ENCODE peak calls at places on chromosomes 3 and 15, in nine cellular contexts. I is breast epithelium; M is cardiac muscle cell; P is gastrocnemius medialis; G is neuronal stem cell; Z is SJSA1; T is naive thymus-derived CD4-positive, alpha-beta T cell; S is body of pancreas; W is fibroblast of lung. X is an unnamed sample. For H3K36me3, the result is how much of the 10 kb centered on the place peaks cover.

GRCh38 chr3:43217633-43218032 is 68.7 kb upstream of the SNRK start:
- DNase-seq in P (no peak), I (no peak), Z (no peak), W (no peak), G (no peak), T (no peak), S (no peak), M (no peak), X (no peak)

GRCh38 chr3:124836448-124836847 is 50.7 kb downstream of the ITGB5 start:
- DNase-seq in G (no peak), T (no peak), M (no peak), W (no peak), I (no peak), S (no peak), Z (no peak), P (no peak), X (no peak)

GRCh38 chr3:45182915-45183881 is 37.0 kb upstream of the CDCP1 start:
- DNase-seq in T (no peak), G (no peak), M (no peak), Z (peak), W (peak), P (peak), S (peak), I (peak), X (peak)

GRCh38 chr15:26864664-26865191 is 2.1 kb upstream of the GABRA5 start:
- DNase-seq in W (peak), P (no peak), Z (peak), G (peak), S (peak), T (no peak), I (no peak), M (peak), X (peak)

GRCh38 chr3:158659454-158660237 is 12.8 kb downstream of the LXN start:
- DNase-seq in I (no peak), G (peak), T (no peak), S (peak), W (peak), M (peak), Z (peak), P (peak), X (peak)

GRCh38 chr3:69182588-69183299 is 60.3 kb upstream of the LMOD3 start:
- DNase-seq in S (no peak), Z (peak), I (no peak), T (no peak), M (no peak), G (no peak), P (no peak), W (peak), X (no peak)

GRCh38 chr15:71052356-71052755 is 62.9 kb upstream of the THSD4 start:
- DNase-seq in I (no peak), P (no peak), T (no peak), Z (no peak), G (no peak), W (peak), S (no peak), M (no peak), X (no peak)

GRCh38 chr3:125331243-125331642 is 43.9 kb downstream of the ZNF148 start:
- DNase-seq in G (no peak), S (no peak), T (no peak), I (no peak), Z (no peak), M (no peak), W (peak), P (no peak), X (no peak)

GRCh38 chr15:86316216-86316615 is 236.5 kb downstream of the AGBL1 start:
- DNase-seq in M (no peak), T (no peak), P (no peak), I (no peak), S (no peak), Z (no peak), G (no peak), W (no peak), X (no peak)

GRCh38 chr15:56411122-56411749 is 46.0 kb downstream of the TEX9 start:
- DNase-seq in S (no peak), W (peak), T (no peak), M (no peak), Z (no peak), I (no peak), G (no peak), P (no peak), X (no peak)

GRCh38 chr3:42544492-42545283 is 37.1 kb downstream of the SEC22C start:
- DNase-seq in I (peak), S (peak), M (peak), P (peak), W (no peak), T (no peak), G (no peak), Z (no peak), X (no peak)

DNA sequence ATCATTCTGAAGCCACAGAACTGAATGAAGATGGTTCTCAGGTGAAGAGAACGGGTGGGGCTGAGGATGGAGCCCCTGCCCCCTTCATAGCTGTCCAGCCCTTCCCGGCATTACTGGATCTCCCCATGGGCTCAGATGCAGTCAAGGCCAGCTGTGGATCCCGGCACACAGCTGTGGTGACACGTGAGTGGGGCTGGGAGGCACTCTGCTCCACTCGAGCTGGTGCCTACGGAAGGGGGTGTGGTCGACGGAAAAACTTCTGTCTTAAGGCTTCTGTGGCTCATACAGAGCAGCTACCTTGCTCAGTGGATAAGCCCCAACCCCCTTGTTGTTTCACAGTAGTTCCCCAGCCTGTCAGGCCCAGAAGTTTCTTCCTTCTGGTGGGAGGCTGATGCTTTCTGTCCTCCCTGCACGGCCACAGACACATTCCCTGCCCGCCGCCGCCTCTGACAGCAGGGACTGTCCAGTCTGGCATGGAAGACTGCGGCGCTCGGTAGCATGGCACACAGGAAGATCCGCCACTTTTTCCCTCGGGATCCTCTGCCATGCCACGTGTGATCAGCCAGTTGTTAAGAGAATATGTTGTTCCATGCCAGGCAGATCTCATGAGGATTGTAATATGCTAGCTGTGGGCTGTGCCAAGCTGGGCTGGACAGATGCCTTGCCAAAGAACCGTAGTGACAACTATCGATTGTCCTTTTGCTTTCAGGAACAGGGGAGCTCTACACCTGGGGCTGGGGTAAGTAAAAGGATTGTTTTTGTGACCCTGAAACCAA is 5.8 kb downstream of the RCCD1 start:
- DNase-seq in Z (no peak), T (no peak), I (no peak), W (no peak), G (no peak), M (no peak), S (no peak), P (no peak), X (no peak)
- H3K36me3 ChIP-seq in Z (half or more), T (under half), I (under half), W (under half), G (half or more), M (under half), S (under half), P (under half), X (half or more)

DNA sequence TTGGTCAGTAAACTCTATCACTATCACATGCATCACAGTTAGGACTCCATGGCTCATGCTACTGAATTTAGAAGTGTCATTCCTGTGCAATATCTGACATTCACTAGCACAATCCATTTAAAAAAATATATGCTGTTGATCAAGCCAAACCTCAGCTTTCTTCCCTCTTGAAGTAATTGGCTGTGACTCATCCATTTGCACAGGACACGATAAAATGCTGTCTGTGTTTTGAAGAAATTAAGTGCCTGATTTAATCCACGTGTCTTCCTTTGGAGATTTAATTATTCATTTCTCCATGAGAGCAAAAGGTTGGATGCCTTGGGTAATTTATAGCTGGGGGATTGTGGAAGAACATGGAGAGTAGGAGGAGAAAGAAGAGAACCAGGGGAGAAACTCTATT is 38.9 kb downstream of the CPNE4 start:
- DNase-seq in G (no peak), Z (no peak), I (no peak), M (no peak), W (peak), P (no peak), S (no peak), T (no peak), X (no peak)
- H3K4me3 ChIP-seq in G (no peak), Z (no peak), I (no peak), M (no peak), W (no peak), P (no peak), S (no peak), T (no peak), X (no peak)

DNA sequence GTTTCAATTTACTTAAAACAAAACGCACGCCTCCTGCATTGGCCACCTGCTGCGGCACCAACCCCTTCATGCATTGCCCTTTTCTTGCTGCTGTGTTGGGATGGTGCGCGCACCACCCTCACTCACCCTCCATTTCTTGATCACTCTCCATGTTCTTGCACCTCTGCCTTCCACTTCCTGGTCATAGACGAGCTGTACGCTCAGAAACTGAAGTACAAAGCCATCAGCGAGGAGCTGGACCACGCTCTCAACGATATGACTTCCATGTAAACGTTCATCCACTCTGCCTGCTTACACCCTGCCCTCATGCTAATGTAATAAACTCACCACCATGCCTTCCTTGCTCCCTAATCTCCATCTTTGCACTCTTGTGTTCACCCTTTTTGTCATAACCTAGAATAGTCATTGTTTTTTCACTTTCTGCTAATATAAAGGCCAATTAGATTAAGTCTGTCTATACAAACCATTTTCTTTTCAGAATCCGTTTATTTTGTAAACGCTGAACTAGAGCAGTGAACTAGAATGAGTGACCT is 21.4 kb downstream of the TPM1 start:
- DNase-seq in I (no peak), G (no peak), P (no peak), Z (peak), M (no peak), W (peak), T (no peak), S (no peak), X (no peak)
- H3K36me3 ChIP-seq in I (under half), G (half or more), P (under half), Z (half or more), M (half or more), W (under half), T (under half), S (under half), X (half or more)

DNA sequence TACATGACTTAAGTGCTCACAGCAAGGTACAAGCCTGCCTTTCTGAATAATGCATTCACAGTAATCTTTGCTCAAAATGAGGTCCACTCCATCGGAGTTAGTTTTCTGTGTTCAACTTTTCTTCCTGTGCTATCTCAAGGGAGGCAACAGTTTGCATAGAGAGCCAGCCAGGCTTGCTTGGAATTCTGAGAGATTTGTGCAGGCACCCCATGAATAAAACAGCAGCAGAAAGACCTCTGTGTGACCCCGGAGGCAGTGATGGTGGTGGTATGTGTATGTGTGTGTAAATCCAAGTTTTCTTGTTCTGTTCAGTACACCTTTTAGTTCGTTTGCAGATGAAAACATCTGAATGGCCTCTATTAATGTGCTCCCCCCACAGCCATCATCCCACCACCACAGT is 124.0 kb downstream of the ADAMTS9 start:
- DNase-seq in S (no peak), I (no peak), M (peak), G (no peak), W (no peak), T (no peak), Z (no peak), P (no peak), X (no peak)
- H3K4me3 ChIP-seq in S (no peak), I (no peak), M (no peak), G (no peak), W (no peak), T (no peak), Z (no peak), P (no peak), X (no peak)

DNA sequence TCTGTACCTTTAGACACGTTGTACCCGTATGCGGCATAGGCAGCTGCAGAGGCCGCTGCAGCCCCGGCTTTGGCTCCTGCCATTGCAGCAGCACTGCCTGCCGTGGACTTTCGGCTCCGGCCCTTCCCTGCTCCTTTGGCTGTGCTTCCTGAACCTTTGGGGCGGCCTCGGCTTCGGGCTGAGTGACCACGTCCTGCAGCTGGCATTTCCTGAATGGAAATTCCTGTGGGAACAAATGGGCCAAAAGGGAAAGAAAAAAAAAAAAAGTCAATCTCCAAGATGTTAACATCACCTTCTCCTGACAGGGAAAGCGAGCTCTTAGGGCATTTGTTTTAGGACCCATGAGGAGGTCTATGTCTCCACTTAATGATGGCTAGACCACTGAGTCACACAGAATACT is 29.6 kb downstream of the CHAC1 start:
- DNase-seq in I (no peak), W (peak), G (no peak), T (no peak), S (no peak), P (no peak), M (no peak), Z (peak), X (no peak)
- H3K36me3 ChIP-seq in I (under half), W (under half), G (half or more), T (under half), S (half or more), P (under half), M (half or more), Z (half or more), X (half or more)

DNA sequence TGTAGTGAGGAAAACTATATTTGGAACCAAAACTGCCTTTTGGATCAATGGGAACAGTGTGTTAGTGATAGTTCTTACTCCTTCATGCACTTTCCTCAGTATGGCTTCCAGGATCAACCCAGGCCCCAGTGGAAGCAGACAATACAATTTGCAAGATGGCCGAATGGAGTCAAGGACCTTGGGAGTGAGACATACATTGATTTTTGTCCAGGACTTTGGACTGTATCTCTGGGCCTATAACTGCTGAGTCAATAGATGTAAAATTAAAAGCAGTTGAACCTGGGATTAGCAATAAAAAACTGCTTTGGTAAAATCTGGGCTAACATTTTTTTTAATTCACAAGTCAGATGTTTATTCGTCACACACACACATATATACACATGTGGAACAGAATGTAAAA is 1.8 kb downstream of the ARRDC4 start:
- DNase-seq in S (no peak), M (no peak), I (no peak), G (no peak), W (no peak), T (no peak), Z (no peak), P (no peak), X (no peak)
- H3K4me3 ChIP-seq in S (no peak), M (peak), I (no peak), G (peak), W (peak), T (no peak), Z (no peak), P (peak), X (no peak)

DNA sequence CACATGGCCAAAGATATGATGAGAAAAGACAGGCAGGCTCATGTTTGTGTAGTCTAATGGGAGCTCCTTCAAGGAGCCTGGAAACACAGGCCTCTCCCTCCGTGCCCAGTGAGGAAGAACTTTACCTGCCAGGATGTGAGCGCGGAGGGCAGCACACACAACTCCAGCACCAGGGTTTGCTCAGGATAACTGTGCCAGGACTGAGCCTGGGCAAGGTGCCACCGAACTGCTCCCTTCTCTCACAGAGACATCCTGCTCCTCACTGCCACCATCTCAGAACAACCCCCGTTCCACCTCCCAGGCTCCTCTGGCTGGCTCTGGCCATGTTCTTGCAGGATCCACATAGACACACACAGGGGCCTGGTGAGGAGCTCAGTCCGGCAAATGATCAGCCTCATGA is 87.4 kb downstream of the NUP210 start:
- DNase-seq in S (peak), Z (no peak), G (no peak), P (peak), W (no peak), I (no peak), M (no peak), T (no peak), X (no peak)
- H3K36me3 ChIP-seq in S (under half), Z (under half), G (half or more), P (under half), W (under half), I (under half), M (under half), T (under half), X (half or more)

GRCh38 chr3:177201707-177202397 is 4.6 kb upstream of the TBL1XR1 start:
- DNase-seq in Z (peak), M (no peak), G (no peak), P (no peak), W (peak), I (peak), T (no peak), S (peak), X (no peak)
- H3K4me3 ChIP-seq in Z (no peak), M (no peak), G (no peak), P (no peak), W (no peak), I (no peak), T (peak), S (no peak), X (no peak)

GRCh38 chr3:14471690-14472089 is 68.5 kb downstream of the GRIP2 start:
- DNase-seq in I (no peak), P (no peak), G (no peak), T (no peak), S (no peak), Z (peak), W (no peak), M (no peak), X (no peak)
- H3K36me3 ChIP-seq in I (under half), P (under half), G (under half), T (under half), S (under half), Z (half or more), W (under half), M (under half), X (under half)

DNA sequence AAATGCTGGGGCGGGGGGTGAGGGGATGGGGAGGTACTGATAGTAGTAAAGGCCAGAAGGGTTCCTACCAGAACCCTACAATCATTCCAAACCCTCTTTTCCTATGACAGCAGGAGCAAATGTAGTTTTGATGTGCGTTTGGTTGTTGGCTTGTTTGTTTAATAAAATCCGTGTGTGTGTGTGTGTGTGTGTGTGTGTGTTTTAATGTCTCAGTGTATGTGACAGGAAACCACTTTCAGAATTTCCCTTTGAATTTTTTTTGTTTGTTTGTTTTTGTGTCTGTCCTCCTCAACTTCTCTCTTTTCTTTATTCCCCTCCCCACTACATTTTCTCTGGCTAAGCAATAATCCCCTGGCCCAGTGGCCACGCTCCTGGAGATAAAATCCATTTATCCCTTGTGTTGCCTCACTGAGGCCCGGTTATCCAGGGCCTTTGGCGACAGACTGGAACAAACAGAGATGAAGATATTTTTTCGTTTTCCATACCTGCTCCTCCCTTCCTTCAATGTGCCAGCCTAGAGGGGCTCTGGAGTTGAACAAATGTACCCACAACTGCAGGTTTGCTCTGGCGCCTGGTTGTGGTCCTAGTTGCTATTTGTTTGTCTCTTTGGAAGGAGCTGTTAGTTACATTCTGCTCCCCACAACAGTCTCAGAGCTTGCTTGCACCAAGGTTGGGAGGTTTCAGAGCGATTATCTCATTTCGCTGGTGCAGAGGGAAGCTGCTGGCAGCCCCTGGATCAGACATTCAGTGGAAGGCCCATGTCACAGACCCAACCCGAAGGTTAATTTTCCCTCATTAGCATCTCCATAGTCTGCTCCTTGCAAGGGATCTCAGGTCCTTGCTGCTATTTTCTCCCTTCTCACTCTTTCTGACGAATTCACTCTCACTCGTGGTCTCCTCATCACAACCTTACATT is 17.9 kb downstream of the NR2F2 start:
- DNase-seq in M (no peak), Z (no peak), G (no peak), I (no peak), T (no peak), S (no peak), P (no peak), W (peak), X (no peak)
- H3K4me3 ChIP-seq in M (no peak), Z (no peak), G (no peak), I (peak), T (no peak), S (no peak), P (no peak), W (no peak), X (no peak)

X was measured in WERI-Rb-1.